ENCODE peak calls at places on chromosomes 7 and 10, in four cellular contexts. T is astrocyte of the spinal cord, P is left lung, Y is OCI-LY7. M is an unnamed sample.
A peak's percentile ranks its signal among the peaks of the same experiment; 100 is the strongest.

GRCh38 chr10:95242581-95243317 is 48.1 kb downstream of the PDLIM1 start:
- DNase-seq in T (peak; percentile 67), P (no peak), Y (peak; percentile 69), M (peak; percentile 58)

GRCh38 chr7:37310322-37311080 is 138.2 kb downstream of the ELMO1 start:
- DNase-seq in T (no peak), P (no peak), Y (peak; percentile 22), M (no peak)

GRCh38 chr7:43960933-43961332 is 34.7 kb downstream of the UBE2D4 start:
- DNase-seq in T (no peak), P (no peak), Y (no peak), M (no peak)

GRCh38 chr7:121961491-121961890 is 88.5 kb downstream of the PTPRZ1 start:
- DNase-seq in T (no peak), P (no peak), Y (no peak), M (no peak)

GRCh38 chr10:99537381-99538286 is 4.9 kb downstream of the NKX2-3 start:
- DNase-seq in T (no peak), P (peak; percentile 77), Y (no peak), M (no peak)

GRCh38 chr10:119268871-119269506 is 61.6 kb downstream of the GRK5 start:
- DNase-seq in T (no peak), P (no peak), Y (no peak), M (peak; percentile 89)

GRCh38 chr7:119944601-119944972 is 328.4 kb upstream of the KCND2 start:
- DNase-seq in T (no peak), P (no peak), Y (no peak), M (no peak)

GRCh38 chr10:7410306-7410799 is 481 bp downstream of the SFMBT2 start:
- DNase-seq in T (no peak), P (no peak), Y (peak; percentile 43), M (peak; percentile 34)

GRCh38 chr10:93471110-93471651 is 11.0 kb downstream of the MYOF start:
- DNase-seq in T (peak; percentile 99), P (no peak), Y (no peak), M (no peak)

GRCh38 chr7:145978769-145979168 is 137.8 kb upstream of the CNTNAP2 start:
- DNase-seq in T (no peak), P (no peak), Y (no peak), M (no peak)

GRCh38 chr7:81851413-81851812 is 81.6 kb upstream of the HGF start:
- DNase-seq in T (no peak), P (no peak), Y (no peak), M (no peak)

GRCh38 chr10:46557319-46558140 is 1.1 kb upstream of the GPRIN2 start:
- DNase-seq in T (no peak), P (peak; percentile 86), Y (no peak), M (no peak)

GRCh38 chr10:119120413-119120867 is 16.5 kb downstream of the DENND10 start:
- DNase-seq in T (peak; percentile 37), P (no peak), Y (peak; percentile 55), M (peak; percentile 90)

GRCh38 chr10:24720096-24720495 is 3.6 kb downstream of the ARHGAP21 start:
- DNase-seq in T (no peak), P (no peak), Y (no peak), M (no peak)

GRCh38 chr10:47024399-47025252 is 113.4 kb downstream of the PTPN20 start:
- DNase-seq in T (peak; percentile 28), P (peak; percentile 81), Y (peak; percentile 67), M (peak; percentile 66)

GRCh38 chr10:91163709-91164474 is 56.6 kb upstream of the PCGF5 start:
- DNase-seq in T (peak; percentile 85), P (peak; percentile 88), Y (no peak), M (peak; percentile 49)

GRCh38 chr10:78507761-78508160 is 474.1 kb downstream of the RPS24 start:
- DNase-seq in T (no peak), P (no peak), Y (no peak), M (no peak)

GRCh38 chr7:77820967-77821366 is 22.4 kb downstream of the PHTF2 start:
- DNase-seq in T (no peak), P (no peak), Y (no peak), M (no peak)

GRCh38 chr7:76108540-76109233 is 60.8 kb downstream of the MDH2 start:
- DNase-seq in T (peak; percentile 33), P (no peak), Y (peak; percentile 51), M (no peak)

GRCh38 chr7:2611401-2611800 is 20.4 kb upstream of the TTYH3 start:
- DNase-seq in T (no peak), P (no peak), Y (no peak), M (no peak)

GRCh38 chr10:102643346-102644065 is 773 bp upstream of the TRIM8 start:
- DNase-seq in T (peak; percentile 75), P (peak; percentile 90), Y (peak; percentile 70), M (peak; percentile 69)

GRCh38 chr7:80548790-80549530 is 37.1 kb upstream of the GNAT3 start:
- DNase-seq in T (no peak), P (no peak), Y (no peak), M (no peak)

GRCh38 chr10:34280599-34281374 is 534.3 kb downstream of the PARD3 start:
- DNase-seq in T (peak; percentile 98), P (no peak), Y (no peak), M (no peak)

GRCh38 chr10:33332183-33333031 is 2.1 kb downstream of the NRP1 start:
- DNase-seq in T (peak; percentile 56), P (no peak), Y (no peak), M (no peak)

DNA sequence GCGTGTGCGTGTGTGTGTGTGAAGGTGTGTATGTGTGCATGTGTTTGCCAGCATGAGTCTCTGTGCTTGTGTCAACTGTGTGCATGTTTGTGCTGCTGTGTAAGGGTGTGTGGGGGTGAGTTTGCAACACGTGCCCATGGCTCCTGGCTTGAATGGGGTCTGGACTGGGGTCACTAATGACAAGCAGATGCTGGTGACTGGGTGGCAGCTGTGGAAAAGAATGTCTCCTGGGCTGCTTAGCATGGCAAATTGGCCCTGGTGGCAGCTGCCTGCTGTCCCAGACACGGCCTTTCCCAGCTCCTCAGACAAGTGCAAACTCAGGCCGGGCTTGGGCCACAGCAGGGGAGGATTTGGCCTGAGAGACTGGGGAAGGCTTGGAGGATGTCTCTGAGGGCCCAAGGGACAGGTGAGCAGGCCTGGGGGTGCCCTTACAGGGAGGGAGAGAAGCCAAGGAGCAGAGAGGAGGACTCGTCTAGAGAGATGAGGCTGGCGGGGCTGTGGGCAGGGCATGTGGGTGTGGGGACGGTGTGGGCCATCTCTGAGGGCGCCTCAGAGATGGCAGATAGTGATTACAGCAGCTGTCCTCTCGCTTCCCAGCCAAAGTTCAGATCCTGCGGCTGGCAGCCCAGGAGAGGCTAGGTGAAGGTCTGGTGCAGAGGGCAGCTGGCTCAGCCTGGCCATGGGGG is 1.5 kb downstream of the AQP1 start:
- DNase-seq in T (no peak), P (peak; percentile 68), Y (no peak), M (no peak)
- H3K4me3 ChIP-seq in T (no peak overlapping the region), P (peak overlapping the region; percentile 50), Y (no peak overlapping the region), M (no peak overlapping the region)

GRCh38 chr7:4099651-4100050 is 582.4 kb upstream of the FOXK1 start:
- DNase-seq in T (no peak), P (no peak), Y (no peak), M (no peak)

GRCh38 chr7:4102231-4102841 is 579.8 kb upstream of the FOXK1 start:
- DNase-seq in T (peak; percentile 4), P (no peak), Y (no peak), M (no peak)

GRCh38 chr7:4100691-4101090 is 581.4 kb upstream of the FOXK1 start:
- DNase-seq in T (no peak), P (no peak), Y (no peak), M (no peak)

GRCh38 chr7:4100148-4100547 is 581.9 kb upstream of the FOXK1 start:
- DNase-seq in T (no peak), P (no peak), Y (no peak), M (no peak)

GRCh38 chr7:4103352-4104091 is 578.6 kb upstream of the FOXK1 start:
- DNase-seq in T (peak; percentile 8), P (no peak), Y (peak; percentile 3), M (no peak)
- TF ChIP-seq CTCF in T (peak; percentile 11), P (no peak), Y (peak; percentile 61), M (no peak)

GRCh38 chr10:69089638-69090599 is 2.0 kb downstream of the SRGN start:
- DNase-seq in T (peak; percentile 37), P (no peak), Y (no peak), M (peak; percentile 94)
- H3K4me3 ChIP-seq in T (no peak overlapping the region), P (peak overlapping the region; percentile 5), Y (no peak overlapping the region), M (peak overlapping the region; percentile 82)

DNA sequence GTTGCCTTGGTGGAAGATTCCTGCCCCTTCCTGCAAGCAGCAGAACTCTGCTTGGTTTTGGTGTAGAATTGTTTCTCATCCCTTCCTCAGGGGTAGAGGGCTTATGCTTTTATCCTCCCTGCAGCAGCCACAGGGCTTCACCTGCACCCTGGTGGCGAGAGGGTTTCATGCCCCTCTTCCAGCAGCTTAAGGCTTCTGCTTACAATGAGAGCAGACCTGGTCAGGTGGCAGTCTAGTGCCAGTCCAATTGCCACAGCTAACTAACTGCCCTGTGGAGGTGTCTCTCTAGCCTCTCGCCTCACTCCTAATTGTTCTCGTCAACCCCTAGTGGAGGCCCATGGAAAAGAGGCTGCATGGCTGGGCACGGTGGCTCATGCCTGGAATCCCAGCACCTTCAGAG is 19.3 kb downstream of the ACBD7 start:
- DNase-seq in T (no peak), P (no peak), Y (no peak), M (peak; percentile 19)
- TF ChIP-seq CTCF in T (no peak), P (no peak), Y (no peak), M (no peak)

GRCh38 chr7:91911121-91911520 is 29.5 kb upstream of the AKAP9 start:
- DNase-seq in T (no peak), P (no peak), Y (no peak), M (no peak)

GRCh38 chr7:91912500-91912899 is 28.2 kb upstream of the AKAP9 start:
- DNase-seq in T (peak; percentile 63), P (no peak), Y (no peak), M (no peak)

GRCh38 chr7:91915401-91916067 is 25.1 kb upstream of the AKAP9 start:
- DNase-seq in T (peak; percentile 68), P (no peak), Y (no peak), M (no peak)

GRCh38 chr7:91916068-91916440 is 24.6 kb upstream of the AKAP9 start:
- DNase-seq in T (no peak), P (no peak), Y (no peak), M (no peak)

DNA sequence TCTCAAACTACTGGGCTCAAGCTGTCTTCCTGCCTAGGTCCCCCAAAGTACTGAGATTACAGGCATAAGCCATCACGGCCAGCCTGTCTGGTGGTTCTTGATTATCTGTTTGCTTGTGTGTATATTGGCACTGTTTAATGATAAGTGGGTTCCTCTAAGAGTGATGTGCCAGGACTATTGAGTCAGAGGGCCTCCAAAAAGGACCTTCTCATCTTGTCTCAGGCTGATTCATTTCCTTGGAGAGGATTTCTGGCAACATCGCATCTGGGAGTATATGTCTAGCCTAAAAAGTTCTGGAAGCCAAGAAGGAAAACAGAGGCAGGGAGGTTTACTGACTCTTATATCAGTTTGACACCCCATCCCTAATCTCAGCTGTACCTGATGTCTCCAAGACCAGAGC is 27.1 kb upstream of the AKAP9 start:
- DNase-seq in T (peak; percentile 35), P (no peak), Y (no peak), M (no peak)
- H3K4me3 ChIP-seq in T (no peak overlapping the region), P (no peak overlapping the region), Y (no peak overlapping the region), M (no peak overlapping the region)

M was measured in GM12865.